ENCODE peak calls at places on chromosomes 12 and 14, in five cellular contexts. One of them, this sample, is unnamed.

GRCh38 chr12:50200507-50201273 is 33.5 kb upstream of the CERS5 start:
- DNase-seq in AG10803: peak; percentile 95
- DNase-seq in psoas muscle: no peak
- DNase-seq in stomach: no peak
- DNase-seq in endodermal cell: no peak
- DNase-seq in this sample: no peak

GRCh38 chr14:100994757-100995156 is 91.2 kb upstream of the RTL1 start:
- DNase-seq in AG10803: no peak
- DNase-seq in psoas muscle: no peak
- DNase-seq in stomach: no peak
- DNase-seq in endodermal cell: no peak
- DNase-seq in this sample: no peak

GRCh38 chr12:55929306-55929791 is 1.6 kb upstream of the DGKA start:
- DNase-seq in AG10803: no peak
- DNase-seq in psoas muscle: no peak
- DNase-seq in stomach: peak; percentile 52
- DNase-seq in endodermal cell: no peak
- DNase-seq in this sample: no peak

GRCh38 chr12:67991158-67991557 is 1.9 kb downstream of the IFNG-AS1 start:
- DNase-seq in AG10803: no peak
- DNase-seq in psoas muscle: no peak
- DNase-seq in stomach: no peak
- DNase-seq in endodermal cell: no peak
- DNase-seq in this sample: no peak

GRCh38 chr14:49478784-49479183 is 107.4 kb downstream of the RPS29 start:
- DNase-seq in AG10803: no peak
- DNase-seq in psoas muscle: no peak
- DNase-seq in stomach: no peak
- DNase-seq in endodermal cell: no peak
- DNase-seq in this sample: no peak

GRCh38 chr12:67630373-67631088 is 18.0 kb upstream of the DYRK2 start:
- DNase-seq in AG10803: no peak
- DNase-seq in psoas muscle: peak; percentile 52
- DNase-seq in stomach: peak; percentile 45
- DNase-seq in endodermal cell: peak; percentile 88
- DNase-seq in this sample: no peak

GRCh38 chr12:48183876-48184548 is 568 bp downstream of the CCDC184 start:
- DNase-seq in AG10803: no peak
- DNase-seq in psoas muscle: no peak
- DNase-seq in stomach: no peak
- DNase-seq in endodermal cell: peak; percentile 79
- DNase-seq in this sample: no peak

GRCh38 chr12:66709893-66710292 is 31.0 kb upstream of the GRIP1 start:
- DNase-seq in AG10803: no peak
- DNase-seq in psoas muscle: no peak
- DNase-seq in stomach: no peak
- DNase-seq in endodermal cell: no peak
- DNase-seq in this sample: no peak

GRCh38 chr14:105062048-105062433 is 3.2 kb downstream of the GPR132 start:
- DNase-seq in AG10803: no peak
- DNase-seq in psoas muscle: no peak
- DNase-seq in stomach: no peak
- DNase-seq in endodermal cell: no peak
- DNase-seq in this sample: no peak

GRCh38 chr12:22578328-22578727 is 34.0 kb upstream of the C2CD5 start:
- DNase-seq in AG10803: no peak
- DNase-seq in psoas muscle: no peak
- DNase-seq in stomach: no peak
- DNase-seq in endodermal cell: no peak
- DNase-seq in this sample: no peak

GRCh38 chr12:102095677-102096263 is 24.1 kb downstream of the NUP37 start:
- DNase-seq in AG10803: peak; percentile 25
- DNase-seq in psoas muscle: no peak
- DNase-seq in stomach: no peak
- DNase-seq in endodermal cell: no peak
- DNase-seq in this sample: peak; percentile 23

GRCh38 chr14:90698379-90698869 is 117.8 kb downstream of the TTC7B start:
- DNase-seq in AG10803: peak; percentile 70
- DNase-seq in psoas muscle: peak; percentile 81
- DNase-seq in stomach: no peak
- DNase-seq in endodermal cell: no peak
- DNase-seq in this sample: no peak

GRCh38 chr14:31360919-31361662 is 59.3 kb downstream of the HEATR5A start:
- DNase-seq in AG10803: peak; percentile 75
- DNase-seq in psoas muscle: no peak
- DNase-seq in stomach: no peak
- DNase-seq in endodermal cell: no peak
- DNase-seq in this sample: no peak

GRCh38 chr12:107386569-107386968 is 293.2 kb upstream of the CRY1 start:
- DNase-seq in AG10803: no peak
- DNase-seq in psoas muscle: no peak
- DNase-seq in stomach: no peak
- DNase-seq in endodermal cell: no peak
- DNase-seq in this sample: no peak

GRCh38 chr12:47767197-47767724 is 5.8 kb upstream of the SLC48A1 start:
- DNase-seq in AG10803: peak; percentile 43
- DNase-seq in psoas muscle: peak; percentile 64
- DNase-seq in stomach: peak; percentile 67
- DNase-seq in endodermal cell: peak; percentile 94
- DNase-seq in this sample: peak; percentile 82

GRCh38 chr14:99171396-99171795 is 100.6 kb downstream of the BCL11B start:
- DNase-seq in AG10803: no peak
- DNase-seq in psoas muscle: no peak
- DNase-seq in stomach: no peak
- DNase-seq in endodermal cell: no peak
- DNase-seq in this sample: no peak

GRCh38 chr12:108972226-108972757 is 48.6 kb downstream of the SVOP start:
- DNase-seq in AG10803: no peak
- DNase-seq in psoas muscle: no peak
- DNase-seq in stomach: no peak
- DNase-seq in endodermal cell: no peak
- DNase-seq in this sample: no peak

GRCh38 chr14:33229269-33229924 is 290.7 kb downstream of the NPAS3 start:
- DNase-seq in AG10803: peak; percentile 5
- DNase-seq in psoas muscle: no peak
- DNase-seq in stomach: no peak
- DNase-seq in endodermal cell: no peak
- DNase-seq in this sample: peak; percentile 1

GRCh38 chr12:131603106-131604033 is 107.5 kb upstream of the SFSWAP start:
- DNase-seq in AG10803: no peak
- DNase-seq in psoas muscle: no peak
- DNase-seq in stomach: no peak
- DNase-seq in endodermal cell: no peak
- DNase-seq in this sample: no peak

GRCh38 chr12:91009319-91009950 is 4.7 kb upstream of the EPYC start:
- DNase-seq in AG10803: no peak
- DNase-seq in psoas muscle: no peak
- DNase-seq in stomach: no peak
- DNase-seq in endodermal cell: no peak
- DNase-seq in this sample: no peak

GRCh38 chr12:52942914-52943207 is 6.1 kb upstream of the KRT18 start:
- DNase-seq in AG10803: no peak
- DNase-seq in psoas muscle: no peak
- DNase-seq in stomach: no peak
- DNase-seq in endodermal cell: no peak
- DNase-seq in this sample: no peak

GRCh38 chr14:103527408-103528157 is 1.4 kb upstream of the TRMT61A start:
- DNase-seq in AG10803: peak; percentile 53
- DNase-seq in psoas muscle: no peak
- DNase-seq in stomach: no peak
- DNase-seq in endodermal cell: no peak
- DNase-seq in this sample: no peak

GRCh38 chr12:69108024-69108423 is 131.3 kb upstream of the CPSF6 start:
- DNase-seq in AG10803: no peak
- DNase-seq in psoas muscle: no peak
- DNase-seq in stomach: no peak
- DNase-seq in endodermal cell: no peak
- DNase-seq in this sample: no peak

GRCh38 chr14:79576434-79576833 is 634.9 kb downstream of the DIO2 start:
- DNase-seq in AG10803: no peak
- DNase-seq in psoas muscle: no peak
- DNase-seq in stomach: no peak
- DNase-seq in endodermal cell: no peak
- DNase-seq in this sample: no peak

GRCh38 chr12:86551146-86551571 is 295.0 kb upstream of the MGAT4C start:
- DNase-seq in AG10803: no peak
- DNase-seq in psoas muscle: peak; percentile 72
- DNase-seq in stomach: no peak
- DNase-seq in endodermal cell: no peak
- DNase-seq in this sample: no peak

GRCh38 chr12:124790650-124791400 is 72.8 kb downstream of the SCARB1 start:
- DNase-seq in AG10803: no peak
- DNase-seq in psoas muscle: no peak
- DNase-seq in stomach: no peak
- DNase-seq in endodermal cell: no peak
- DNase-seq in this sample: no peak

GRCh38 chr14:44778562-44778961 is 183.2 kb downstream of the KLHL28 start:
- DNase-seq in AG10803: peak; percentile 51
- DNase-seq in psoas muscle: no peak
- DNase-seq in stomach: no peak
- DNase-seq in endodermal cell: no peak
- DNase-seq in this sample: no peak

GRCh38 chr14:54680636-54681035 is 113.7 kb downstream of the SAMD4A start:
- DNase-seq in AG10803: peak; percentile 35
- DNase-seq in psoas muscle: no peak
- DNase-seq in stomach: no peak
- DNase-seq in endodermal cell: no peak
- DNase-seq in this sample: no peak

GRCh38 chr12:9342614-9343353 is 134.6 kb upstream of the PZP start:
- DNase-seq in AG10803: no peak
- DNase-seq in psoas muscle: no peak
- DNase-seq in stomach: no peak
- DNase-seq in endodermal cell: peak; percentile 29
- DNase-seq in this sample: no peak

GRCh38 chr14:37051153-37051552 is 121.3 kb downstream of the SLC25A21 start:
- DNase-seq in AG10803: no peak
- DNase-seq in psoas muscle: no peak
- DNase-seq in stomach: no peak
- DNase-seq in endodermal cell: no peak
- DNase-seq in this sample: peak; percentile 39

GRCh38 chr12:76908303-76909017 is 29.6 kb upstream of the CSRP2 start:
- DNase-seq in AG10803: no peak
- DNase-seq in psoas muscle: no peak
- DNase-seq in stomach: no peak
- DNase-seq in endodermal cell: peak; percentile 63
- DNase-seq in this sample: no peak
- TF ChIP-seq CTCF in AG10803: no peak
- TF ChIP-seq CTCF in psoas muscle: no peak
- TF ChIP-seq CTCF in stomach: no peak
- TF ChIP-seq CTCF in endodermal cell: no peak
- TF ChIP-seq CTCF in this sample: no peak

GRCh38 chr12:65300679-65301349 is 22.3 kb downstream of the MSRB3 start:
- DNase-seq in AG10803: peak; percentile 13
- DNase-seq in psoas muscle: no peak
- DNase-seq in stomach: no peak
- DNase-seq in endodermal cell: peak; percentile 82
- DNase-seq in this sample: peak; percentile 41
- TF ChIP-seq CTCF in AG10803: peak; percentile 38
- TF ChIP-seq CTCF in psoas muscle: peak; percentile 32
- TF ChIP-seq CTCF in stomach: no peak
- TF ChIP-seq CTCF in endodermal cell: peak; percentile 86
- TF ChIP-seq CTCF in this sample: peak; percentile 21

GRCh38 chr14:89237923-89238529 is 179.0 kb downstream of the FOXN3 start:
- DNase-seq in AG10803: peak; percentile 23
- DNase-seq in psoas muscle: no peak
- DNase-seq in stomach: no peak
- DNase-seq in endodermal cell: peak; percentile 54
- DNase-seq in this sample: peak; percentile 24
- TF ChIP-seq CTCF in AG10803: peak; percentile 63
- TF ChIP-seq CTCF in psoas muscle: peak; percentile 50
- TF ChIP-seq CTCF in stomach: no peak
- TF ChIP-seq CTCF in endodermal cell: peak; percentile 69
- TF ChIP-seq CTCF in this sample: peak; percentile 33

GRCh38 chr12:26857465-26858176 is 24.6 kb upstream of the ITPR2 start:
- DNase-seq in AG10803: no peak
- DNase-seq in psoas muscle: no peak
- DNase-seq in stomach: no peak
- DNase-seq in endodermal cell: no peak
- DNase-seq in this sample: no peak

GRCh38 chr12:26868505-26869494 is 35.8 kb upstream of the ITPR2 start:
- DNase-seq in AG10803: no peak
- DNase-seq in psoas muscle: no peak
- DNase-seq in stomach: no peak
- DNase-seq in endodermal cell: no peak
- DNase-seq in this sample: no peak

GRCh38 chr12:26867084-26867483 is 34.1 kb upstream of the ITPR2 start:
- DNase-seq in AG10803: no peak
- DNase-seq in psoas muscle: no peak
- DNase-seq in stomach: no peak
- DNase-seq in endodermal cell: no peak
- DNase-seq in this sample: no peak

GRCh38 chr12:26861690-26862089 is 28.7 kb upstream of the ITPR2 start:
- DNase-seq in AG10803: no peak
- DNase-seq in psoas muscle: no peak
- DNase-seq in stomach: no peak
- DNase-seq in endodermal cell: no peak
- DNase-seq in this sample: no peak

DNA sequence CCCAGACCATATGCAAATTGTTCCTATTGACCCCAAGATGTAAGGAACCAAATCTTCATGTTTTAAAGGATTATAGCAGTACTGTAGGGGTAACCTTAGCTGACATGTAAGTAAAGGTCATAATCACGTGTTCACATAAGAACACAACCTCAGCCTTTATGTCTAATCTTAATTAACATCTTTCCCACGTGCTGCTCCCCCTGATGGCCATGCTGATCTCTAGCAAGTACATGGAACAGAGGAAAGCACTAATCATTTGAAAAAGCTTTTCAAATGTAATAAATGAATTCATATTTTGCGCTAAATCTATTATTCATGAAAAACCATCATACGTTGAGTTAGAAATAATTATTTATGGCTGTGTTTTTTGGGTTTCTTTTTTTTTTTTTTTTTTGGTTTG is 30.5 kb upstream of the ITPR2 start:
- DNase-seq in AG10803: no peak
- DNase-seq in psoas muscle: no peak
- DNase-seq in stomach: no peak
- DNase-seq in endodermal cell: no peak
- DNase-seq in this sample: peak; percentile 11
- TF ChIP-seq CTCF in AG10803: peak; percentile 37
- TF ChIP-seq CTCF in psoas muscle: no peak
- TF ChIP-seq CTCF in stomach: no peak
- TF ChIP-seq CTCF in endodermal cell: peak; percentile 78
- TF ChIP-seq CTCF in this sample: peak; percentile 11

GRCh38 chr12:87667378-87667777 is 361.8 kb downstream of the C12orf50 start:
- DNase-seq in AG10803: peak; percentile 16
- DNase-seq in psoas muscle: no peak
- DNase-seq in stomach: no peak
- DNase-seq in endodermal cell: no peak
- DNase-seq in this sample: peak; percentile 55
- TF ChIP-seq CTCF in AG10803: no peak
- TF ChIP-seq CTCF in psoas muscle: no peak
- TF ChIP-seq CTCF in stomach: no peak
- TF ChIP-seq CTCF in endodermal cell: no peak
- TF ChIP-seq CTCF in this sample: peak; percentile 47

This sample was measured in MCF 10A.